ENCODE peak calls at places on chromosomes 16 and 17, in six cellular contexts. N, D, U, W, Q and F are unnamed samples. For H3K4me1 and H3K9me3, the result is how much of the 10 kb centered on the place peaks cover.

GRCh38 chr17:81135503-81136283 is 29.6 kb upstream of the PVALEF start:
- DNase-seq in N (no peak), D (no peak), U (no peak), W (no peak), Q (no peak), F (peak)

GRCh38 chr16:18788828-18789514 is 1.2 kb downstream of the RPS15A start:
- DNase-seq in N (no peak), D (no peak), U (no peak), W (no peak), Q (no peak), F (peak)

GRCh38 chr17:4869599-4869998 is 29.7 kb upstream of the C17orf107 start:
- DNase-seq in N (no peak), D (no peak), U (no peak), W (no peak), Q (no peak), F (no peak)

GRCh38 chr16:57918994-57919393 is 51.9 kb downstream of the CNGB1 start:
- DNase-seq in N (no peak), D (no peak), U (no peak), W (no peak), Q (no peak), F (no peak)

GRCh38 chr17:67260051-67260987 is 15.3 kb upstream of the HELZ start:
- DNase-seq in N (peak), D (no peak), U (no peak), W (peak), Q (peak), F (no peak)

GRCh38 chr17:29931253-29931932 is 1.4 kb upstream of the SSH2 start:
- DNase-seq in N (peak), D (peak), U (peak), W (peak), Q (peak), F (peak)

GRCh38 chr17:19319771-19320505 is 42.6 kb downstream of the B9D1 start:
- DNase-seq in N (no peak), D (no peak), U (no peak), W (no peak), Q (no peak), F (no peak)

GRCh38 chr17:79749156-79749815 is 18.5 kb downstream of the ENPP7 start:
- DNase-seq in N (no peak), D (no peak), U (no peak), W (peak), Q (no peak), F (no peak)

GRCh38 chr16:1745181-1745899 is 26.0 kb downstream of the NME3 start:
- DNase-seq in N (no peak), D (no peak), U (no peak), W (peak), Q (no peak), F (no peak)

GRCh38 chr17:49841548-49841947 is 6.3 kb downstream of the TAC4 start:
- DNase-seq in N (no peak), D (no peak), U (peak), W (no peak), Q (no peak), F (no peak)

GRCh38 chr17:66727634-66728570 is 107.0 kb upstream of the CACNG5 start:
- DNase-seq in N (peak), D (no peak), U (no peak), W (peak), Q (peak), F (peak)

GRCh38 chr17:50212121-50212843 is 10.9 kb upstream of the COL1A1 start:
- DNase-seq in N (no peak), D (no peak), U (no peak), W (no peak), Q (no peak), F (no peak)

GRCh38 chr16:27428035-27428785 is 26.2 kb downstream of the IL21R start:
- DNase-seq in N (no peak), D (no peak), U (no peak), W (no peak), Q (peak), F (no peak)

GRCh38 chr16:19361587-19361986 is 56.1 kb upstream of the TMC5 start:
- DNase-seq in N (no peak), D (no peak), U (no peak), W (no peak), Q (no peak), F (no peak)

GRCh38 chr17:40518401-40519088 is 17.1 kb upstream of the TNS4 start:
- DNase-seq in N (no peak), D (no peak), U (peak), W (peak), Q (no peak), F (peak)

GRCh38 chr17:66583112-66583748 is 251.7 kb upstream of the CACNG5 start:
- DNase-seq in N (no peak), D (no peak), U (no peak), W (no peak), Q (no peak), F (no peak)

GRCh38 chr16:14095883-14096551 is 24.9 kb downstream of the MRTFB start:
- DNase-seq in N (no peak), D (no peak), U (no peak), W (peak), Q (no peak), F (no peak)

GRCh38 chr17:81000089-81000630 is 8.5 kb downstream of the CHMP6 start:
- DNase-seq in N (no peak), D (no peak), U (no peak), W (no peak), Q (no peak), F (no peak)

GRCh38 chr16:55426865-55427484 is 52.0 kb upstream of the MMP2 start:
- DNase-seq in N (no peak), D (no peak), U (no peak), W (no peak), Q (no peak), F (no peak)

GRCh38 chr17:64357191-64357981 is 33.3 kb downstream of the PECAM1 start:
- DNase-seq in N (peak), D (no peak), U (peak), W (peak), Q (peak), F (no peak)

GRCh38 chr17:56009795-56010715 is 143.2 kb upstream of the ANKFN1 start:
- DNase-seq in N (no peak), D (no peak), U (no peak), W (no peak), Q (no peak), F (no peak)

GRCh38 chr17:968812-969766 is 10.5 kb downstream of the NXN start:
- DNase-seq in N (no peak), D (no peak), U (no peak), W (no peak), Q (no peak), F (no peak)
- H3K4me1 ChIP-seq in N (under half), D (under half), U (under half), W (under half), Q (under half), F (under half)

GRCh38 chr17:83179378-83179777 is 100.0 kb downstream of the METRNL start:
- DNase-seq in N (no peak), D (no peak), U (no peak), W (no peak), Q (no peak), F (no peak)

GRCh38 chr17:83179811-83180210 is 100.4 kb downstream of the METRNL start:
- DNase-seq in N (no peak), D (no peak), U (no peak), W (no peak), Q (no peak), F (no peak)

GRCh38 chr17:83181991-83182619 is 102.7 kb downstream of the METRNL start:
- DNase-seq in N (no peak), D (no peak), U (peak), W (no peak), Q (no peak), F (no peak)

GRCh38 chr17:83180996-83181481 is 101.6 kb downstream of the METRNL start:
- DNase-seq in N (no peak), D (no peak), U (no peak), W (no peak), Q (no peak), F (no peak)

DNA sequence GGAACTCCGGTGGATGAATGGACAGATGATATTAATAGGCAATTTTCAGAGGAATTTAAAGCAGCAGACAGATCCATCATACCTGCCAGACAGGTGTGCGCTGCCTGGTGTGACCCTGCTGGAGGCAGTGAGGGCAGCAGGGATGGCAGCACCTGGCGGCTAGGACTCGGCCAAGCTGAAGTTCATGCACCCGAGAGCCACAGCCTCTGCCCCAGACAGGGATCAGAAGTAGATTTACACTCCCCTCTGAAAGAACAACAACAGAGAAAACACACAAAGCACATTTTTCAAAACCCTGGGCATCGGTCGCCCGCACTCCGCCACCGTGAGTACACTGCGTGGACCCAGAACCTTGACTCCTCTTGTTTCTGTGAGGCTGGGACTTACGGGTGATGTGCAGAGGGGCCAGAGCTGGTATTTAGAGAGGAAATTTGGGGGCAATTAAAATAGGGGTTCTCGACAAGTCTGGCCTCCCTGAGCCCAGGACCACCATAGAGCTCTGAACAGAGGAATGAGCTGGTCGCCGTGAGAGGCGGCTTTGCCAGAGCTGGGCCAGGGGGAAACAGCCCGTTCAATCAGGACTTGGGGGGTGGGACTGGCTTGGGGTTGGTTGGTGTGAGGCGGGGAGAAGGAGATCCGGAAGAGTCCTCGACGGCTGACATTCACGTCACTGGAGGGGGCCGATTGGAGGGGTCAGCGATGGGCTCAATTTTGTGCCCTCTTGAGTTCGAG is 101.0 kb downstream of the METRNL start:
- DNase-seq in N (no peak), D (no peak), U (no peak), W (no peak), Q (no peak), F (no peak)
- H3K9me3 ChIP-seq in N (under half), D (under half), U (under half), W (under half), Q (under half), F (under half)

GRCh38 chr17:78240012-78240655 is 8.7 kb downstream of the TMEM235 start:
- DNase-seq in N (no peak), D (no peak), U (no peak), W (no peak), Q (no peak), F (no peak)
- H3K4me1 ChIP-seq in N (under half), D (under half), U (under half), W (under half), Q (under half), F (under half)

GRCh38 chr17:21688293-21688949 is 3.9 kb upstream of the KCNJ18 start:
- DNase-seq in N (no peak), D (no peak), U (no peak), W (no peak), Q (no peak), F (no peak)
- H3K9me3 ChIP-seq in N (under half), D (under half), U (under half), W (under half), Q (under half), F (under half)

GRCh38 chr16:66265106-66265415 is 101.4 kb upstream of the CDH5 start:
- DNase-seq in N (no peak), D (no peak), U (no peak), W (no peak), Q (no peak), F (no peak)

GRCh38 chr16:66265556-66266133 is 100.8 kb upstream of the CDH5 start:
- DNase-seq in N (no peak), D (no peak), U (no peak), W (no peak), Q (no peak), F (no peak)

GRCh38 chr16:66269631-66270332 is 96.7 kb upstream of the CDH5 start:
- DNase-seq in N (no peak), D (no peak), U (no peak), W (no peak), Q (no peak), F (no peak)

GRCh38 chr16:66266436-66267286 is 99.8 kb upstream of the CDH5 start:
- DNase-seq in N (peak), D (no peak), U (peak), W (no peak), Q (peak), F (no peak)

DNA sequence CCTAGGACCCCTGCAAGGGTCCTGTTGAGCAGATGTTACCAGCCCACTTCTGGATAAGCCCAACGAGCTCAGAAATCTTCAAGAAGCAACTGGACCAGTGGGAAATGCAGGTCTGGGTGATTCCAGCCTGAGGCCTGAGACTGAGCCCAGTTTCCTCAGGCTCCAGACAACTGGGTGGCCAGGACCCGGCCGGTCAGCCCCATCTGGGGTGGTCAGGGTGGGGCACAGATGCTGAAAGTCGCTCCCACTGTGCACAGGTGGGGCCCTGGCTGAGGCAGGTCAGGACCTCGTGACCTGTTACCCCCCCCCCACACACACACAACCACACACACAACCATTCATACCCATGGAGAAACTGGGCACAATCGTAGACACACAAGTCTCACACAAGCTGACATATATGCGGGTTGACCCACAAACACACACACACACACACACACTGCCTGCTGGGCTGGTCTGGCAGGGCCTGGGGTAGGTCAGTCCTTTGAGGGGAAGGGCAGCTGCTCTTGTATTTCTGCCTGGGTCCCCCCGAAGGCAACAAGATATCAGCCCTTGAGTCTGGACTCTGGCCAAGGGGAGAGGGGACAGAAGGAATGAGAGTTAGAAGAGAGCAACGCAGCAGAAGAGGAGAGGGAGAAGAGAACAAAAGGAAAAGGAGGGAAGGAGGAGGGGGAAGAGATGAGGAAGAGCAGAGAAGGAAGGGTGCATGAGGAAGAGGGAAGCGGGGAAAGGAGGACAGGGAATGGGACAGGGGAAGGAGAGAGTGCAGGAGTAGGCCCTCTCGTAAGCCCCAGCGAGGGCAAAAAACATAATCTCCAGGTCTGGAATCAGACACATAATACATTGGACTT is 99.0 kb upstream of the CDH5 start:
- DNase-seq in N (no peak), D (no peak), U (no peak), W (no peak), Q (no peak), F (no peak)
- H3K4me1 ChIP-seq in N (under half), D (under half), U (under half), W (under half), Q (under half), F (under half)

GRCh38 chr17:52740006-52740405 is 581.5 kb upstream of the CA10 start:
- DNase-seq in N (no peak), D (no peak), U (no peak), W (no peak), Q (no peak), F (no peak)

GRCh38 chr17:52744179-52744578 is 585.7 kb upstream of the CA10 start:
- DNase-seq in N (no peak), D (no peak), U (no peak), W (no peak), Q (no peak), F (no peak)
- H3K9me3 ChIP-seq in N (under half), D (under half), U (under half), W (under half), Q (under half), F (under half)

GRCh38 chr16:71659471-71659870 is 33.5 kb downstream of the MARVELD3 start:
- DNase-seq in N (no peak), D (no peak), U (no peak), W (no peak), Q (no peak), F (no peak)
- H3K4me1 ChIP-seq in N (under half), D (under half), U (under half), W (under half), Q (under half), F (under half)

DNA sequence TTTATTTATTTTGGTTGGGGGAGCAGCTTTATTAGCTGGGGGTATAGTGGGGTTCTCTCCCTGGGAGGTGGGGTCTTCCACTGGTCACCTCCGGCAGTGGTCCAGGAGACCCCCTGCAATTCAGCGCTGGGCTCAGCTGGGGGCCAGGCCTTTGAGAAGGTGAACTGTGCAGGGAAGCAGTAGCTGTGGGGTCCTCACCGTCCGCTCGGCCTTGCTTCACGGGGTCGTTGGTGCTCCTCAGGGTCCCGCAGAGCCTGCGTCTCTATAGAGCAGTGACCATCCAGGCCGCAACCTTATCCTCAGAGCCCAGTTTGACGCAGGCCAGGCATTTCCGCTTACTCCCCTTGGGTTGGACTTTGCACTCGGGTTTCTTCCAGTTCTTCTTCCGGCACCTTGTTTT is 1954.7 kb downstream of the TP53TG3F start:
- DNase-seq in N (no peak), D (no peak), U (no peak), W (no peak), Q (no peak), F (no peak)
- H3K9me3 ChIP-seq in N (under half), D (under half), U (under half), W (under half), Q (under half), F (under half)

GRCh38 chr17:42403150-42403549 is 14.9 kb upstream of the STAT3 start:
- DNase-seq in N (no peak), D (no peak), U (no peak), W (no peak), Q (no peak), F (peak)
- H3K4me1 ChIP-seq in N (under half), D (under half), U (half or more), W (under half), Q (half or more), F (under half)

GRCh38 chr16:89183463-89183862 is 11.9 kb downstream of the CDH15 start:
- DNase-seq in N (peak), D (no peak), U (no peak), W (no peak), Q (no peak), F (no peak)
- H3K9me3 ChIP-seq in N (under half), D (under half), U (under half), W (under half), Q (under half), F (under half)